ENCODE peak calls at places on chromosomes 12 and 14, in four cellular contexts. V is sigmoid colon, E is AG04450, D is MM.1S. L is an unnamed sample.

GRCh38 chr12:109387425-109388166 is 39.9 kb downstream of the MYO1H start:
- DNase-seq in V (no peak), E (no peak), D (peak; percentile 72), L (peak; percentile 46)

GRCh38 chr12:12070674-12071661 is at the start of gene BCL2L14:
- DNase-seq in V (no peak), E (no peak), D (peak; percentile 46), L (no peak)

GRCh38 chr14:63677891-63678379 is 36.3 kb upstream of the WDR89 start:
- DNase-seq in V (no peak), E (no peak), D (no peak), L (no peak)

GRCh38 chr12:20438307-20438779 is 70.0 kb downstream of the PDE3A start:
- DNase-seq in V (no peak), E (no peak), D (no peak), L (no peak)

GRCh38 chr14:80304125-80304766 is 92.9 kb upstream of the DIO2 start:
- DNase-seq in V (no peak), E (no peak), D (no peak), L (no peak)

GRCh38 chr12:30450872-30451271 is 244.8 kb downstream of the IPO8 start:
- DNase-seq in V (no peak), E (no peak), D (no peak), L (peak; percentile 64)

GRCh38 chr12:121086896-121087295 is 45.8 kb upstream of the P2RX7 start:
- DNase-seq in V (no peak), E (no peak), D (no peak), L (no peak)

GRCh38 chr14:50064993-50065392 is 51.4 kb downstream of the VCPKMT start:
- DNase-seq in V (no peak), E (no peak), D (peak; percentile 89), L (no peak)

GRCh38 chr12:5518584-5519365 is 86.9 kb downstream of the NTF3 start:
- DNase-seq in V (no peak), E (no peak), D (no peak), L (no peak)

GRCh38 chr12:91364591-91365184 is 182.1 kb upstream of the DCN start:
- DNase-seq in V (no peak), E (no peak), D (no peak), L (no peak)

GRCh38 chr12:121033625-121034349 is 5.3 kb downstream of the OASL start:
- DNase-seq in V (no peak), E (no peak), D (no peak), L (no peak)

GRCh38 chr12:62123721-62124203 is 136.4 kb upstream of the USP15 start:
- DNase-seq in V (no peak), E (peak; percentile 18), D (peak; percentile 54), L (peak; percentile 35)

GRCh38 chr12:23707270-23707669 is 242.2 kb downstream of the SOX5 start:
- DNase-seq in V (no peak), E (no peak), D (no peak), L (no peak)

GRCh38 chr12:16037533-16037932 is 126.4 kb downstream of the DERA start:
- DNase-seq in V (no peak), E (no peak), D (no peak), L (no peak)

GRCh38 chr12:98635657-98636323 is 8.8 kb downstream of the IKBIP start:
- DNase-seq in V (no peak), E (peak; percentile 47), D (no peak), L (no peak)

GRCh38 chr14:105102893-105103292 is 37.7 kb upstream of the GPR132 start:
- DNase-seq in V (peak; percentile 3), E (no peak), D (no peak), L (no peak)

GRCh38 chr14:105107781-105108515 is 42.7 kb upstream of the GPR132 start:
- DNase-seq in V (peak; percentile 38), E (no peak), D (no peak), L (no peak)

GRCh38 chr14:105102361-105102760 is 37.1 kb upstream of the GPR132 start:
- DNase-seq in V (peak; percentile 7), E (no peak), D (no peak), L (no peak)

GRCh38 chr14:105107351-105107750 is 42.1 kb upstream of the GPR132 start:
- DNase-seq in V (no peak), E (no peak), D (no peak), L (no peak)

GRCh38 chr14:105105158-105105557 is 39.9 kb upstream of the GPR132 start:
- DNase-seq in V (no peak), E (no peak), D (no peak), L (no peak)
- H3K9me3 ChIP-seq in V (no peaks in the 10 kb centered on the region), E (no peaks in the 10 kb centered on the region), D (no peaks in the 10 kb centered on the region), L (no peaks in the 10 kb centered on the region)

DNA sequence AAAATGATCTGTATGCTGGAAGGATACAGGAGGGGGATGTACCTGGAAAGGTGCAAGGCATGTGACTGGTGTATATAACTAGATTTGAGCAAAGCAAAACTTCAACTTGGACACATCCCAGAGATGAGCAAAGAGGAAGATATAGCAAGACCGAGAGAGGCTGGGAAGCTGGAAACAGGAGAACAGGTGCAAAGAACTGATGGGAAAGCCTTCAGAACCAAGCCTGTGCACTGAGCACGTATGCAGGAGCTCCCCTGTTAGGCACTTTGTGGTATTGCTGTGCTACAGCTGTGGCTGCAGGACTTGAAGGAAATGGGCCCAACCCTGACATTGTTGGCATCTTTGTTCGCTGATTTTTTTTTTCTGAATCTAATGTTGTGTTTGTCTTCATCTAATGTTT is 120.7 kb upstream of the PWP1 start:
- DNase-seq in V (no peak), E (no peak), D (peak; percentile 24), L (peak; percentile 47)
- TF ChIP-seq CTCF in V (no peak), E (peak; percentile 35), D (peak; percentile 33), L (peak; percentile 72)

GRCh38 chr14:106390947-106391346 is 864.6 kb downstream of the TMEM121 start:
- DNase-seq in V (no peak), E (no peak), D (no peak), L (no peak)

GRCh38 chr14:106396999-106397398 is 870.6 kb downstream of the TMEM121 start:
- DNase-seq in V (no peak), E (no peak), D (no peak), L (no peak)

GRCh38 chr14:106390401-106390800 is 864.0 kb downstream of the TMEM121 start:
- DNase-seq in V (no peak), E (no peak), D (no peak), L (no peak)

GRCh38 chr14:106393742-106394141 is 867.4 kb downstream of the TMEM121 start:
- DNase-seq in V (no peak), E (no peak), D (no peak), L (no peak)

DNA sequence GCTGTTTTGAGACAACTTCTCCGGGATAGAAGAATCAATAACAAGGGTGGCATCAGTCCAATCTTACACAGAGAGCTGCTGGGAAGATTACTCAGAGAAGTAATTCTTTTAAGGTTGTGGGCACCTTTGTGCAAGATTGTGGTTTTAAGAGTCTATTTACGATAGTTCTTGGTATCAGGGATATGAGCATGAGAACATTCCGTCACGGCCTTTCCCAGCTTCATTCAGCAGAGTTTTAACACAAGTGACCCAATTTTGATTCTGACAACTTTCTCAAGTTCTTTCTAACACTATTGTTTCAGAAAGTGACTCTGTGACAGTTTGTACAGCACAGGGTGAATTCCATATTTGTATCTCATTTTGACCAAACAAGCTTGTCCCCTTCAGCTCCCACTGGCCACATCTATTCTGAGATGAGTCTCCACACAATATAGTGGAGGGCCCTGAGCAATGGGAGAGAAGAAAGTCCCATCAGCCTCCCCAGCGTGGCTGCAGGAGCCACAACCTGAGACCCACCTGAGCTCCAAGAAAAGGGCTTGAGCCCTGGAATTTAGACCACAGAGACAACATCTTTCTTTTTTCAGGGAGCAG is 869.2 kb downstream of the TMEM121 start:
- DNase-seq in V (no peak), E (no peak), D (no peak), L (no peak)
- H3K9me3 ChIP-seq in V (no peaks in the 10 kb centered on the region), E (peaks cover 42% of the 10 kb centered on the region), D (no peaks in the 10 kb centered on the region), L (no peaks in the 10 kb centered on the region)

GRCh38 chr14:77126074-77126325 is 15.6 kb downstream of the ZDHHC22 start:
- DNase-seq in V (no peak), E (no peak), D (no peak), L (no peak)

GRCh38 chr14:77124345-77125274 is 17.0 kb downstream of the ZDHHC22 start:
- DNase-seq in V (no peak), E (no peak), D (no peak), L (peak; percentile 71)

GRCh38 chr14:77125275-77126073 is 16.1 kb downstream of the ZDHHC22 start:
- DNase-seq in V (no peak), E (no peak), D (no peak), L (no peak)

GRCh38 chr14:77122555-77123125 is 19.0 kb downstream of the ZDHHC22 start:
- DNase-seq in V (no peak), E (no peak), D (no peak), L (no peak)

DNA sequence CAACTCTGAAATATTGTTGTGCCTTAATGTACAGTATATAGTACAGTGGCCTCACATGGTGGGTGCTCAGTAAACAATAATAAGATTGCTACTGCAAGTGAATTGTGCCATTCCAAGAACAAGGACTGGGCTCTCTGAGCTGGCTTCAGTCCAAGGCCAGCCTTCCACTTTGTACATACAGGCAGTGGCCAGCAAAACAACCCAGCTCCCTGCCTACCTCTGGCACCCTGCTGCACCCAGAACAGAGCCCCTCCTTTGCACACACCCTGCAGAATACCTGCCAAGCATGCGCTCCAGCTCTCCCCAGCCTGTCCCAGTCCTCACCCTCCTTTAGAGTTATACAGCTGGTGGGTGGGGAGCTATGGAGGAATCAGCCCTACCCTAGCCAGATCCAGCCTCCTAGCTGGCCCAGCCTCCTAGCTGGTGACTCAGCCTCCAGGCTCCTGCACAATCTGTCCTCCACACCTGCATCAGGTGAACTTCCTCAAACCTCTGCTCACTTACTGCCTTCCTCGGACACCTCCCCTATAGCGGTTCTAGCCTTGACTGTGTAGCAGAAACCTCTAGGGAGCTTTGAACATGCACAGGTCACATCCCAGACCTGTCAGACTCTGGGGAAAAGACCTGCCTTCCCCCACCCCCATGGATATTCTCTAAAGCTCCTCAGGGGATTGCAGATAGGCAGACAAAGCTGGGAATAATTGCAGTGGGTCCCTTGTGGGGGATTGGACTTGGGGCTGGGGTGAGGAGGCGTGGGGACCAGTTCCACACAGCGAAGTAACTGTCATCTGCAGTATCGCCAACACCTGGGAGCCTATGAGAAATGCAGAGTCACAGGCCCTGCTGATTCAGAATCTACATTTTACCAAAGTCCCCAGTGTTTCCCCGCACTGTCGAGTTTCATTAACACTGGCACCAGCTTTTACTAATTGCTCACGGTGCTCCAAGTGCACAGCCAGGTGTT is 17.9 kb downstream of the ZDHHC22 start:
- DNase-seq in V (no peak), E (no peak), D (no peak), L (no peak)
- TF ChIP-seq CTCF in V (no peak), E (no peak), D (no peak), L (no peak)

GRCh38 chr12:34108405-34108803 is 86.1 kb downstream of the ALG10 start:
- DNase-seq in V (no peak), E (no peak), D (no peak), L (no peak)
- H3K9me3 ChIP-seq in V (no peaks in the 10 kb centered on the region), E (peaks cover 52% of the 10 kb centered on the region), D (no peaks in the 10 kb centered on the region), L (no peaks in the 10 kb centered on the region)

DNA sequence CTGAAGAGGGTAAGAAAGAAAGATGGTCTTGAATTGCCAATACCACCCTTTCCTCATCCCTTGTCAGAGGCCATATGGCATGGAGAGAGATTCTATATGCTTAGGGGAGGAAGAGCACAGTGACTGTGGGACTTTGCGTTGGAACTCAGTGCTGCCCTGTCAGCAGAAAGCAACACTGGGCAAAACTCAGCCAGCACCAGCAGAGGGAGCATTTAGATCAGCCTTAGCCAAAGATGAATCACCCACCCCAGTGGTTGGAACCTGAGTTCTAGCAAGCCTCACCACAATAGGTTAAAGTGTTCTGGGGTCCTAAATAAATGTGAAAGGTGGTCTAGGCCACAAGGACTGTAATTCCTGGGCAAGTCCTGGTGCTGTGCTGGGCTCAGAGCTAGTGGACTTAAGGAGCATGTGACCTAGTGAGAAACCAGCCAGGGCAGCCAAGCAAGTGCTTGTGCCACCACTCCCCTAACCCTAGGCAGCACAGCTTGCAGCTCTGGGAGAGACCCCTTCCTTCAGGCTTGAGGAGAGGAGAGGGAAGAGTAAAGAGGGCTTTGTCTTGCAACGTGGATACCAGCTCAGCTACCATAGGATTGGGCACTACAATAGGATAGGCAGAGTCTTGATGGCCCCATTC is 11.4 kb upstream of the BCAT1 start:
- DNase-seq in V (no peak), E (no peak), D (peak; percentile 40), L (peak; percentile 57)
- TF ChIP-seq CTCF in V (no peak), E (peak; percentile 89), D (peak; percentile 57), L (peak; percentile 83)

L was measured in BE2C.